ENCODE peak calls at places on chromosomes 12 and 14, in four cellular contexts. N, V, Z and L are unnamed samples.

GRCh38 chr12:117854339-117855012 is 114.3 kb downstream of the KSR2 start:
- DNase-seq in V (no peak), N (peak), Z (peak), L (peak)

GRCh38 chr14:28678887-28679286 is 87.7 kb upstream of the FOXG1 start:
- DNase-seq in V (no peak), Z (no peak), N (no peak), L (no peak)

GRCh38 chr14:64556526-64556925 is 6.8 kb downstream of the PPP1R36 start:
- DNase-seq in V (no peak), N (peak), Z (peak), L (peak)

GRCh38 chr14:94977016-94977415 is 180.3 kb downstream of the DICER1 start:
- DNase-seq in V (no peak), Z (no peak), N (no peak), L (no peak)

GRCh38 chr14:101721951-101722661 is 39.4 kb upstream of the PPP2R5C start:
- DNase-seq in N (no peak), Z (peak), V (no peak), L (peak)

GRCh38 chr12:88600272-88600671 is 20.0 kb upstream of the KITLG start:
- DNase-seq in N (peak), Z (peak), V (no peak), L (peak)

GRCh38 chr14:37202812-37203211 is 5.1 kb downstream of the MIPOL1 start:
- DNase-seq in N (no peak), V (no peak), Z (peak), L (no peak)

GRCh38 chr14:105940534-105941225 is 414.3 kb downstream of the TMEM121 start:
- DNase-seq in V (no peak), Z (no peak), N (no peak), L (no peak)

GRCh38 chr12:7588703-7589329 is 76.9 kb downstream of the APOBEC1 start:
- DNase-seq in V (no peak), N (peak), Z (peak), L (peak)

GRCh38 chr12:71166280-71166679 is 8.5 kb upstream of the TSPAN8 start:
- DNase-seq in N (no peak), V (no peak), Z (no peak), L (no peak)

GRCh38 chr14:91228112-91229004 is 16.1 kb downstream of the GPR68 start:
- DNase-seq in N (peak), Z (peak), V (no peak), L (peak)

GRCh38 chr12:91211869-91212268 is 29.3 kb upstream of the DCN start:
- DNase-seq in V (no peak), Z (no peak), N (no peak), L (no peak)

GRCh38 chr12:115174928-115175327 is 491.0 kb upstream of the TBX3 start:
- DNase-seq in V (no peak), N (no peak), Z (no peak), L (peak)

GRCh38 chr12:55705802-55706402 is 1.8 kb downstream of the ITGA7 start:
- DNase-seq in N (no peak), V (no peak), Z (no peak), L (no peak)

GRCh38 chr14:38311655-38312054 is 55.8 kb upstream of the CLEC14A start:
- DNase-seq in Z (peak), V (no peak), N (peak), L (peak)

GRCh38 chr12:96261557-96261956 is 67.4 kb downstream of the ELK3 start:
- DNase-seq in Z (no peak), N (no peak), V (no peak), L (no peak)

GRCh38 chr12:50232771-50233209 is 50.5 kb downstream of the LIMA1 start:
- DNase-seq in V (no peak), N (no peak), Z (peak), L (no peak)

DNA sequence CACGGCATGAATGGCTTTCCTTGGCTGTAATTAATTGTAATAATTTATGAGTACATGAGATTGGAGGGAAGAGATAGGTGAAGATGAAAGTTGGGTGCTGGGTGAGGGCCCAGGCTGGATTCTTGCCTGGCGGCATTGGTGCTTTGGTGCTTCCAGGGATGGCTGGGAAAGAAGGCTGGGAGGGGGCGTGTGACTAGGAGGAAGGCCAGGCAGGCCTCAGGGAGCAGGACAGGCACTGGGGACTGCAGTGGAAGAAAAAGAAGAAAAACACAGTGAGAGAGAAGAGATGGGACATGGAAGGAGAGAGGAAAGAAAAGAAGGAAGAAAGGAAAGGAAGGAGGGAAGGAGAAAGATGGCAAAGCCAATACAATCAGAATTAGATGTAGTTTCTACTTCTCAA is 3.7 kb downstream of the HOXC9 start:
- DNase-seq in Z (no peak), V (no peak), N (no peak), L (no peak)
- H3K4me3 ChIP-seq in Z (no peak), V (no peak), N (no peak), L (no peak)

GRCh38 chr12:11722071-11722470 is 72.6 kb downstream of the ETV6 start:
- DNase-seq in V (no peak), Z (no peak), N (no peak), L (no peak)
- TF ChIP-seq CTCF in V (no peak), Z (no peak), N (no peak), L (no peak)

GRCh38 chr14:31561155-31561846 is at the start of gene NUBPL:
- DNase-seq in Z (peak), N (peak), V (peak), L (peak)

GRCh38 chr14:31567651-31568050 is 6.4 kb downstream of the NUBPL start:
- DNase-seq in N (no peak), V (no peak), Z (no peak), L (no peak)

GRCh38 chr14:31566456-31566855 is 5.3 kb downstream of the NUBPL start:
- DNase-seq in V (no peak), N (no peak), Z (no peak), L (no peak)

GRCh38 chr14:31560759-31561154 is 447 bp upstream of the NUBPL start:
- DNase-seq in V (no peak), N (no peak), Z (peak), L (peak)

DNA sequence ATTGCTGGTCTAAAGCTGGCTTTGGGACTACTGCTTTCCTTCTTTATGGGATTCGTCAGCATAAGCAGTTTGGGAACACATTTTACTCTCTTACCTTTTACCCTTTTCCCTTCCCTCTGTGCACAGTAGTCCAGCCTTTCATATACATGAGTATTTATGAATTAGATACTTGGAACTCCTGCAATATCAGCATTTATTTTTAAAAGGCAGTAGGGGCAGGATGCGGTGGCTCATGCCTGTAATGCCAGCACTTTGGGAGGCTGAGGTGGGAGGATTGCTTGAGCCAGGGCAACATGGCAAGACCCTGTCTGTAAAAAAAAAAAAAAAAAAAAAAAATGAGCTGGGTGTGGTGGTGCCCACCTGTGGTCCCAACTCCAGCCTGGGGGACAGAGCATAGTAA is 3.0 kb downstream of the NUBPL start:
- DNase-seq in Z (no peak), N (no peak), V (no peak), L (no peak)
- H3K4me3 ChIP-seq in Z (no peak), N (no peak), V (no peak), L (no peak)

DNA sequence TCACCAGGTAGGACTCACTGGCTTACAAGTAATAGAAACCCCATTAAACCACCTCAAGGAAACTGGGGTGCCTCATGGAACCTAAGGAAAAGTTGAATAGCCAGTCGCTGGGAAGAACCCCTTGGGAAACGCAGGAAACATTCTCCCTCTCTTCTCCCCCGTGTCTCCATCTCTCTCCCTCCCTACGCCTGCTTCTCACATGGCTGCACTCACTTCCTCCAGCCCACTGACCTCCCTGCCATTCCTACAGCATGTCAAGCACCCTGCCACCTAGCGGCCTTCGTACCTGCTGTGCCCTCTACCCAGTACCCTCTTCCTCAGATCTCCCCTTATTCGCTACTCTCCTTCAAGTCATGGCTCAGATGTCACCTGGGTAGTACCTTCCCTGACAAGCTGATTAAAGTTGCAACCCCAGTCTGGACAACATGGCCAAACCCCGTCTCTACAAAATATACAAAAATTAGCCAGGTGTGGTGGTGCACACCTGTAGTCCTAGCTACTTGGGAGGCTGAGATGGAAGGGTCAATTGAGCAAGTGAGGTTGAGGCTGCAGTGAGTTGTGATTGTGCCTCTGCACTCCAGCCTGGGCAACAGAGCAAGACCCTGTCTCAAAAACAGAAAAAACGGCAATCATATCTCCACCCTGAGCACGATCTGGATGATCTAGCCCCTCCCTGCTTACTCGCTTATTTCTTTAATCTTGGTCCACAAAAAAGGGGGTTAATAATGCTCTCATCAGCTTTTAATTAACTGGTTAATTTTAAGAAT is 6.4 kb upstream of the DTX1 start:
- DNase-seq in N (no peak), Z (no peak), V (no peak), L (peak)
- TF ChIP-seq CTCF in N (peak), Z (no peak), V (peak), L (peak)

DNA sequence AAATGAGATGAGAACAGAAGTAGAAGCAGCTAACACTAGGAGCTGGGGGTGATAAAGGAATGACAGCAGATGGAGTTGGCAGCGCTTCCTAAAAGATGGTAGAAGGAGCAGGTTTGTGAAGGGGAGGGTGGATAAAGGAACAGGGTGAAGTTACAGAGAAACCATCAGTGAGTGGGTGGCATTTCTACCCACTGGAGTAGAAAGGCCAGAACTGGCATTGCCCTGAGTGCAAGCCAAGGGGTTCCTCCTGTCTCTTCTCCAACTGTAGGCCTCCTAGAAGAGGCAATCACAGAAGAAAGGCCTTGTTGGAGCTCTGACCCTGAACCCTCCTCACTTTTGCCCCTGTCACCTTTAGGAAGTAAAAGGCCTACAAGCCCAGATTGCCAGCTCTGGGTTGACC is 2.2 kb downstream of the KRT18 start:
- DNase-seq in V (no peak), Z (no peak), N (no peak), L (no peak)
- H3K4me3 ChIP-seq in V (peak), Z (peak), N (no peak), L (peak)

GRCh38 chr12:59075968-59076367 is 155.7 kb upstream of the LRIG3 start:
- DNase-seq in V (no peak), N (no peak), Z (no peak), L (no peak)
- TF ChIP-seq CTCF in V (no peak), N (peak), Z (peak), L (peak)

GRCh38 chr12:11793896-11794295 is 144.4 kb downstream of the ETV6 start:
- DNase-seq in N (no peak), V (no peak), Z (peak), L (peak)
- H3K4me3 ChIP-seq in N (no peak), V (no peak), Z (no peak), L (no peak)

GRCh38 chr12:125773033-125773432 is 707.8 kb downstream of the AACS start:
- DNase-seq in V (peak), N (no peak), Z (no peak), L (no peak)
- TF ChIP-seq CTCF in V (peak), N (no peak), Z (no peak), L (no peak)